ENCODE peak calls at places on chromosome 10, in six cellular contexts. K is GM06990; O is COR-L47; A is tibial nerve; P is NCI-H1048; B is activated T-cell treated with anti-CD3 and anti-CD28 coated beads, Interleukin-2, amount 50 U/mL, for 4 hours. V is an unnamed sample.

GRCh38 chr10:118564114-118564513 is 31.3 kb downstream of the PRLHR start:
- DNase-seq in K (no peak), O (no peak), A (no peak), P (no peak), B (no peak), V (no peak)

GRCh38 chr10:22334414-22335203 is 10.7 kb upstream of the SPAG6 start:
- DNase-seq in K (no peak), O (no peak), A (no peak), P (no peak), B (no peak), V (no peak)

GRCh38 chr10:128268015-128268722 is 141.9 kb upstream of the MKI67 start:
- DNase-seq in K (no peak), O (no peak), A (no peak), P (no peak), B (no peak), V (no peak)

GRCh38 chr10:95440756-95441546 is 120.2 kb downstream of the SORBS1 start:
- DNase-seq in K (no peak), O (no peak), A (no peak), P (no peak), B (no peak), V (no peak)

GRCh38 chr10:124641282-124642075 is 102.7 kb downstream of the FAM53B start:
- DNase-seq in K (no peak), O (no peak), A (no peak), P (no peak), B (peak), V (no peak)

GRCh38 chr10:110496553-110497437 is 912 bp upstream of the DUSP5 start:
- DNase-seq in K (no peak), O (no peak), A (no peak), P (no peak), B (no peak), V (no peak)

GRCh38 chr10:113540845-113541553 is 11.9 kb upstream of the HABP2 start:
- DNase-seq in K (no peak), O (no peak), A (no peak), P (no peak), B (no peak), V (no peak)

GRCh38 chr10:23439452-23439919 is 611 bp downstream of the OTUD1 start:
- DNase-seq in K (peak), O (no peak), A (no peak), P (no peak), B (no peak), V (no peak)

GRCh38 chr10:66329116-66329515 is 596.7 kb upstream of the LRRTM3 start:
- DNase-seq in K (no peak), O (no peak), A (no peak), P (no peak), B (no peak), V (no peak)